ENCODE peak calls at places on chromosome 22, in eight cellular contexts. F is kidney epithelial cell; W is central memory CD4-positive, alpha-beta T cell; K is activated naive CD4-positive, alpha-beta T cell treated with anti-CD3 and anti-CD28 coated beads for 36 hours; P is iPS-NIHi11; Z is WERI-Rb-1; J is H9; V is fibroblast of mammary gland. E is an unnamed sample.

GRCh38 chr22:37459211-37459610 is 27.0 kb downstream of the MFNG start:
- DNase-seq in F (no peak), W (no peak), K (no peak), P (no peak), Z (no peak), J (no peak), V (no peak), E (no peak)

GRCh38 chr22:32644252-32645100 is 157.0 kb upstream of the TIMP3 start:
- DNase-seq in F (no peak), W (peak; percentile 15), K (peak; percentile 44), P (no peak), Z (no peak), J (no peak), V (no peak), E (no peak)

GRCh38 chr22:32401486-32401885 is 10.6 kb downstream of the RTCB start:
- DNase-seq in F (no peak), W (no peak), K (no peak), P (no peak), Z (no peak), J (no peak), V (no peak), E (no peak)

GRCh38 chr22:37485006-37485713 is 1.0 kb downstream of the MFNG start:
- DNase-seq in F (no peak), W (peak; percentile 72), K (peak; percentile 65), P (no peak), Z (peak; percentile 30), J (no peak), V (no peak), E (no peak)

GRCh38 chr22:19994851-19995610 is 21.6 kb downstream of the ARVCF start:
- DNase-seq in F (no peak), W (no peak), K (no peak), P (no peak), Z (no peak), J (no peak), V (peak; percentile 20), E (no peak)

GRCh38 chr22:29782061-29782845 is 15.1 kb downstream of the UQCR10 start:
- DNase-seq in F (no peak), W (no peak), K (no peak), P (no peak), Z (no peak), J (no peak), V (no peak), E (no peak)

GRCh38 chr22:46575915-46576555 is 38.6 kb upstream of the CELSR1 start:
- DNase-seq in F (no peak), W (peak; percentile 4), K (no peak), P (no peak), Z (no peak), J (peak; percentile 74), V (no peak), E (peak; percentile 20)

GRCh38 chr22:40247976-40248375 is 70.3 kb downstream of the TNRC6B start:
- DNase-seq in F (no peak), W (peak; percentile 80), K (peak; percentile 58), P (no peak), Z (no peak), J (no peak), V (no peak), E (no peak)

GRCh38 chr22:49936973-49937757 is 18.7 kb downstream of the CRELD2 start:
- DNase-seq in F (no peak), W (no peak), K (no peak), P (no peak), Z (no peak), J (no peak), V (no peak), E (no peak)